ENCODE peak calls at places on chromosomes 5 and 9, in six cellular contexts. N is activated effector memory CD4-positive, alpha-beta T cell treated with anti-CD3 and anti-CD28 coated beads, Interleukin-2, amount 50 U/mL, for 16 hours; E is stimulated activated CD4-positive, alpha-beta T cell treated with anti-CD3 and anti-CD28 coated beads, TNF-alpha, amount 100 ng/mL, for 48 hours; V is activated CD4-positive, alpha-beta T cell treated with anti-CD3 and anti-CD28 coated beads, Interleukin-2, amount 50 U/mL, for 4 hours; Y is amniotic epithelial cell; P is T-helper 17 cell. R is an unnamed sample.

GRCh38 chr5:156865427-156865826 is 15.3 kb downstream of the PPP1R2B start:
- DNase-seq in P (no peak), E (no peak), V (no peak), N (no peak), Y (no peak), R (no peak)

GRCh38 chr5:30747412-30747811 is 446.1 kb upstream of the CDH6 start:
- DNase-seq in N (no peak), Y (no peak), V (no peak), P (no peak), E (no peak), R (no peak)

GRCh38 chr5:85441853-85442252 is 1057.2 kb upstream of the EDIL3 start:
- DNase-seq in N (no peak), E (no peak), P (no peak), Y (no peak), V (no peak), R (no peak)

GRCh38 chr5:78162253-78162862 is 132.1 kb downstream of the AP3B1 start:
- DNase-seq in P (no peak), V (no peak), N (no peak), E (no peak), Y (peak), R (no peak)

GRCh38 chr5:142110046-142110531 is 1.5 kb downstream of the NDFIP1 start:
- DNase-seq in N (no peak), Y (peak), V (no peak), P (no peak), E (no peak), R (no peak)

GRCh38 chr5:107783551-107783950 is 112.8 kb upstream of the EFNA5 start:
- DNase-seq in N (no peak), Y (peak), E (no peak), V (no peak), P (no peak), R (no peak)

GRCh38 chr9:137076636-137077009 is 694 bp upstream of the UAP1L1 start:
- DNase-seq in P (no peak), Y (no peak), E (no peak), V (no peak), N (no peak), R (no peak)

GRCh38 chr5:57816108-57816507 is 333.5 kb upstream of the ACTBL2 start:
- DNase-seq in E (no peak), P (no peak), V (no peak), Y (peak), N (no peak), R (no peak)

GRCh38 chr5:39755452-39755851 is 330.7 kb upstream of the DAB2 start:
- DNase-seq in E (no peak), Y (peak), N (no peak), P (no peak), V (no peak), R (no peak)

GRCh38 chr5:9358961-9359686 is 186.8 kb downstream of the SEMA5A start:
- DNase-seq in Y (peak), V (no peak), N (no peak), E (no peak), P (no peak), R (no peak)

GRCh38 chr5:30121092-30121491 is 1072.4 kb upstream of the CDH6 start:
- DNase-seq in E (no peak), P (no peak), N (no peak), V (no peak), Y (no peak), R (no peak)

GRCh38 chr9:114386361-114386885 is 1.4 kb downstream of the AKNA start:
- DNase-seq in P (no peak), E (no peak), N (no peak), V (no peak), Y (no peak), R (no peak)